ENCODE peak calls at places on chromosomes 7 and 10, in five cellular contexts. G is brain microvascular endothelial cell; Q is GM12864; O is CD4-positive, alpha-beta memory T cell; V is kidney. W is an unnamed sample.
A peak's percentile ranks its signal among the peaks of the same experiment; 100 is the strongest.

GRCh38 chr7:50835156-50835555 is 52.5 kb upstream of the GRB10 start:
- DNase-seq in O (no peak), V (no peak), Q (no peak), G (no peak), W (no peak)

GRCh38 chr10:10687751-10688150 is 329.9 kb upstream of the CELF2 start:
- DNase-seq in O (no peak), Q (no peak), V (no peak), G (no peak), W (no peak)

GRCh38 chr10:90149563-90149962 is 448.2 kb downstream of the KIF20B start:
- DNase-seq in O (no peak), Q (no peak), V (no peak), G (no peak), W (no peak)

GRCh38 chr7:134613623-134614347 is 32.9 kb upstream of the BPGM start:
- DNase-seq in Q (no peak), V (no peak), G (peak; percentile 97), O (no peak), W (peak; percentile 31)

GRCh38 chr10:28734940-28735759 is 57.8 kb downstream of the BAMBI start:
- DNase-seq in G (peak; percentile 93), Q (no peak), V (no peak), O (no peak), W (no peak)

GRCh38 chr10:488081-488932 is 201.2 kb downstream of the DIP2C start:
- DNase-seq in V (peak; percentile 36), O (no peak), Q (no peak), G (no peak), W (no peak)

GRCh38 chr7:71133232-71133622 is 1.3 kb downstream of the GALNT17 start:
- DNase-seq in Q (no peak), O (no peak), G (no peak), V (no peak), W (no peak)

GRCh38 chr7:322111-322671 is 32.2 kb downstream of the FOXL3 start:
- DNase-seq in Q (no peak), V (peak; percentile 93), G (no peak), O (peak; percentile 83), W (peak; percentile 25)

GRCh38 chr10:89165923-89166322 is 41.2 kb downstream of the CH25H start:
- DNase-seq in G (no peak), Q (no peak), V (no peak), O (no peak), W (no peak)

GRCh38 chr10:128211953-128212727 is 85.9 kb upstream of the MKI67 start:
- DNase-seq in O (peak; percentile 78), V (peak; percentile 93), Q (peak; percentile 37), G (peak; percentile 50), W (peak; percentile 50)

GRCh38 chr10:97401455-97401919 is 347 bp upstream of the RRP12 start:
- DNase-seq in G (no peak), V (no peak), Q (no peak), O (no peak), W (no peak)

GRCh38 chr10:86649471-86650150 is 4.7 kb upstream of the OPN4 start:
- DNase-seq in V (peak; percentile 69), O (no peak), Q (no peak), G (no peak), W (no peak)

GRCh38 chr10:132788180-132788830 is 2.4 kb upstream of the NKX6-2 start:
- DNase-seq in G (no peak), V (no peak), Q (no peak), O (no peak), W (no peak)

GRCh38 chr7:42572046-42572445 is 335.0 kb upstream of the GLI3 start:
- DNase-seq in V (no peak), Q (no peak), O (no peak), G (no peak), W (no peak)

GRCh38 chr7:157253850-157254249 is 83.0 kb upstream of the DNAJB6 start:
- DNase-seq in V (no peak), O (no peak), G (no peak), Q (no peak), W (no peak)

GRCh38 chr7:36278767-36279171 is 110.9 kb upstream of the ANLN start:
- DNase-seq in O (no peak), G (peak; percentile 42), Q (no peak), V (no peak), W (no peak)

GRCh38 chr7:127571741-127572505 is 13.5 kb downstream of the GCC1 start:
- DNase-seq in O (no peak), Q (no peak), V (no peak), G (no peak), W (no peak)

GRCh38 chr7:88318196-88318595 is 11.5 kb upstream of the STEAP4 start:
- DNase-seq in Q (no peak), G (no peak), O (no peak), V (no peak), W (no peak)

GRCh38 chr10:29636178-29636577 is 1.4 kb upstream of the SVIL start:
- DNase-seq in G (peak; percentile 73), Q (no peak), O (peak; percentile 67), V (no peak), W (no peak)

GRCh38 chr10:99528256-99528866 is 4.4 kb upstream of the NKX2-3 start:
- DNase-seq in G (no peak), Q (no peak), O (no peak), V (no peak), W (no peak)
- H3K4me3 ChIP-seq in G (no peak overlapping the region), Q (no peak overlapping the region), O (no peak overlapping the region), V (no peak overlapping the region), W (no peak overlapping the region)

GRCh38 chr10:17235136-17235535 is 7.1 kb downstream of the VIM start:
- DNase-seq in V (no peak), G (no peak), O (no peak), Q (no peak), W (no peak)
- H3K4me3 ChIP-seq in V (no peak overlapping the region), G (peak overlapping the region; percentile 99), O (no peak overlapping the region), Q (no peak overlapping the region), W (no peak overlapping the region)

DNA sequence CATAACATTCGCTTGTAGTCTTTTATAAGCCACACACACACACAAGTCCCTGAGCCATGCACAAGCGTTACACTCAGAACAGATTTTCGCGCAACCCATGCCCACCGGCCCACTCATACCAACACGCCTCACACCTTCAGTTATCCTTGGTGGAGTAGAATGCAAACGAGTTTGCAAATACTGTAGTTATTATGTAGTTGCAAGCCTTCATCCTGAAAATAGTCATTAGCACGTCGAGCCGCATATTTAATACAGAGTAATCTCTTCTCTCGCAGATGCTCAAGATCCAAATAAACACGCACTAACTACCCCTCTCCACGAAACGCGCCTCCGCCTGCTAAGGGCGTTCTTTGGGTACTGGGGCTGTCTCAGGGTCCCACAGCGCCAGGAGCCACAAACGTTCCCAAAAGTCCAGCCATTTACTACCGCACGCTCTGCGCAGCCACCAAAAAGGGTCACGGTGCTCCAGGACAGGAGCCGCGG is 1.8 kb downstream of the NKX2-3 start:
- DNase-seq in O (no peak), G (no peak), Q (no peak), V (no peak), W (no peak)
- H3K4me3 ChIP-seq in O (no peak overlapping the region), G (no peak overlapping the region), Q (no peak overlapping the region), V (no peak overlapping the region), W (no peak overlapping the region)

GRCh38 chr7:149714910-149715471 is 58.4 kb downstream of the ZNF467 start:
- DNase-seq in G (no peak), V (no peak), Q (no peak), O (peak; percentile 45), W (no peak)

GRCh38 chr7:149714081-149714909 is 59.1 kb downstream of the ZNF467 start:
- DNase-seq in V (peak; percentile 96), Q (peak; percentile 49), O (peak; percentile 82), G (peak; percentile 70), W (peak; percentile 78)

GRCh38 chr7:149716932-149717307 is 56.5 kb downstream of the ZNF467 start:
- DNase-seq in V (no peak), Q (no peak), G (no peak), O (no peak), W (no peak)

GRCh38 chr7:149716007-149716931 is 57.1 kb downstream of the ZNF467 start:
- DNase-seq in V (no peak), G (no peak), Q (no peak), O (no peak), W (no peak)

DNA sequence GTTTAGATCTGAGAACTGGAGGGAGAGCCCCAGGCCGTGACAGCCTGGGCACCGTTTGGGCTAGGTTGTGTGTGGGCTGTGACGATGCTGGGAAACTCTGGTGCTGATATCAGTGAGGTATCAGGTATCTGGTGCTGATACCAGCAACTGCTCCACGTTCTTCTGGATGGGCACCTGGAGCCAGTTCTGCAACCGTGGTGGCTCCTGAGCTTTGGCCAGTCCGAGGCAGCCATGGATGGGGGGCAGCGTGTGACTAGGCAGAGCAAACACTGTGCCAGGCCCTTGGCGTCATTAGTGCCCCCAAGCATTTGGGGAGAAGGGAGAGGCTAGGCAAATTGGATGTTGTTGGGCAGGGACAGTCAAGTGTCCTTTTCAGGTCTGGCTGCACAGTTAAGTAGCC is 57.9 kb downstream of the ZNF467 start:
- DNase-seq in G (no peak), O (no peak), V (no peak), Q (no peak), W (no peak)
- H3K4me3 ChIP-seq in G (peak overlapping the region; percentile 70), O (peak overlapping the region; percentile 50), V (peak overlapping the region; percentile 72), Q (peak overlapping the region; percentile 80), W (no peak overlapping the region)

GRCh38 chr10:4352566-4352961 is 473.4 kb upstream of the AKR1E2 start:
- DNase-seq in G (no peak), O (no peak), Q (no peak), V (no peak), W (no peak)
- H3K4me3 ChIP-seq in G (no peak overlapping the region), O (no peak overlapping the region), Q (no peak overlapping the region), V (no peak overlapping the region), W (no peak overlapping the region)

GRCh38 chr7:2431260-2431867 is 28.0 kb downstream of the CHST12 start:
- DNase-seq in Q (no peak), V (no peak), G (no peak), O (peak; percentile 41), W (peak; percentile 61)
- H3K4me3 ChIP-seq in Q (no peak overlapping the region), V (no peak overlapping the region), G (no peak overlapping the region), O (no peak overlapping the region), W (no peak overlapping the region)

GRCh38 chr7:150715738-150716137 is 675 bp upstream of the GIMAP1 start:
- DNase-seq in G (no peak), Q (no peak), O (no peak), V (no peak), W (no peak)
- H3K4me3 ChIP-seq in G (no peak overlapping the region), Q (no peak overlapping the region), O (peak overlapping the region; percentile 53), V (no peak overlapping the region), W (no peak overlapping the region)

DNA sequence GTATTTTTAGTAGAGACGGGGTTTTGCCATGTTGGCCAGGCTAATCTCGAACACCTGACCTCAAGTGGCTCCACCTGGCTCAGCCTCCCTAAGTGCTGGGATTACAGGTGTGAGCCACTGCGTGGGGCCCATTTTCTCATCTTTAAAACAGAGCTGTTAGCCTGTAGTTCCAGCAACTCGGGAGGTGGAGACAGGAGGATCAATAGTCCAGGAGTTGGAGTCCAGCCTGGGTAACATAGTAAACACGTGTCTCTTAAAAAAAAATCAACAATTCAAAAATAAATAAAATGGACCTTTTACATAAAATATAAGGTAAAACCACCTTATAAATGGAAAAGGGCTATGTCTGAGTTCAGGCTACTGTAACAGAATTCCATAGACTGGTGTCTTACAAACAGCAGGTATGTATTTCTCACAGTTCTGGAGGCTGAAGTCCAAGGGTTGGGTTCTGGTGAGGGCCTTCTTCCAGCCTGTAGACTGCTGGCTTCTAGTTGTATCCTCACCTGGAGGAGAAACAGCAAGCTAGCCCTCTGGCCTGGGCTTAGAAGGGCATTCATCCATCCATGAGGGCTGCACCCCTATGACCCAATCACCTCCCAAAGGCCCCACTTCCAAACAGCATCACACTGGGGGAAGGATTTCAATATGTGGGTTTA is 7.0 kb upstream of the PVRIG start:
- DNase-seq in G (no peak), O (no peak), Q (no peak), V (no peak), W (no peak)
- H3K4me3 ChIP-seq in G (no peak overlapping the region), O (no peak overlapping the region), Q (no peak overlapping the region), V (no peak overlapping the region), W (no peak overlapping the region)

GRCh38 chr10:12503311-12503710 is 154.0 kb downstream of the CAMK1D start:
- DNase-seq in O (no peak), Q (no peak), G (no peak), V (peak; percentile 33), W (no peak)
- H3K4me3 ChIP-seq in O (no peak overlapping the region), Q (no peak overlapping the region), G (no peak overlapping the region), V (no peak overlapping the region), W (no peak overlapping the region)